ENCODE peak calls at places on chromosomes 5 and 9, in five cellular contexts. S is sigmoid colon, G is astrocyte of the spinal cord, R is mesendoderm, H is fibroblast of mammary gland. P is an unnamed sample.

GRCh38 chr5:161975350-161975749 is 92.2 kb upstream of the GABRG2 start:
- DNase-seq in S (no peak), G (no peak), R (no peak), H (no peak), P (no peak)

GRCh38 chr5:37825334-37825915 is 14.4 kb downstream of the GDNF start:
- DNase-seq in S (no peak), G (no peak), R (no peak), H (no peak), P (no peak)

GRCh38 chr9:81380960-81381359 is 308.4 kb downstream of the TLE1 start:
- DNase-seq in S (no peak), G (no peak), R (no peak), H (no peak), P (no peak)

GRCh38 chr9:35350212-35350611 is 139.7 kb upstream of the RUSC2 start:
- DNase-seq in S (no peak), G (no peak), R (no peak), H (no peak), P (no peak)

GRCh38 chr9:71353723-71354122 is 232.3 kb upstream of the TRPM3 start:
- DNase-seq in S (no peak), G (peak), R (no peak), H (peak), P (no peak)

GRCh38 chr5:54135042-54135441 is 175.3 kb downstream of the ARL15 start:
- DNase-seq in S (no peak), G (peak), R (peak), H (peak), P (no peak)

GRCh38 chr9:134253596-134254205 is 72.6 kb upstream of the RXRA start:
- DNase-seq in S (no peak), G (no peak), R (no peak), H (peak), P (no peak)

GRCh38 chr9:132726561-132727150 is 56.4 kb downstream of the GTF3C4 start:
- DNase-seq in S (no peak), G (no peak), R (no peak), H (no peak), P (no peak)

GRCh38 chr9:85515021-85515420 is 226.7 kb downstream of the AGTPBP1 start:
- DNase-seq in S (no peak), G (no peak), R (no peak), H (no peak), P (no peak)

GRCh38 chr9:14315754-14316573 is 2.0 kb upstream of the NFIB start:
- DNase-seq in S (no peak), G (peak), R (peak), H (peak), P (peak)

GRCh38 chr5:120463991-120464626 is at the start of gene PRR16:
- DNase-seq in S (peak), G (peak), R (peak), H (peak), P (peak)

GRCh38 chr5:103674739-103675138 is 112.2 kb upstream of the NUDT12 start:
- DNase-seq in S (no peak), G (peak), R (no peak), H (peak), P (no peak)

GRCh38 chr5:145450286-145450969 is 384.7 kb downstream of the PRELID2 start:
- DNase-seq in S (no peak), G (peak), R (no peak), H (no peak), P (no peak)

GRCh38 chr5:58056546-58056945 is 403.3 kb downstream of the PLK2 start:
- DNase-seq in S (no peak), G (peak), R (no peak), H (peak), P (no peak)

GRCh38 chr9:4339357-4339756 is 39.5 kb upstream of the GLIS3 start:
- DNase-seq in S (peak), G (peak), R (peak), H (peak), P (peak)

GRCh38 chr5:15768936-15769335 is 269.0 kb downstream of the FBXL7 start:
- DNase-seq in S (no peak), G (no peak), R (no peak), H (no peak), P (no peak)

GRCh38 chr5:140366770-140367630 is 7.0 kb downstream of the SLC4A9 start:
- DNase-seq in S (peak), G (no peak), R (no peak), H (no peak), P (no peak)

GRCh38 chr9:68802525-68803015 is 97.5 kb downstream of the PIP5K1B start:
- DNase-seq in S (no peak), G (no peak), R (no peak), H (no peak), P (no peak)

GRCh38 chr9:32928912-32929311 is 72.5 kb downstream of the APTX start:
- DNase-seq in S (no peak), G (no peak), R (no peak), H (no peak), P (no peak)

GRCh38 chr5:144013816-144014215 is 156.6 kb downstream of the YIPF5 start:
- DNase-seq in S (no peak), G (no peak), R (no peak), H (no peak), P (no peak)

GRCh38 chr5:141694479-141694878 is 12.4 kb upstream of the ARAP3 start:
- DNase-seq in S (no peak), G (no peak), R (no peak), H (no peak), P (no peak)

GRCh38 chr5:75558972-75559632 is 47.4 kb downstream of the POLK start:
- DNase-seq in S (no peak), G (no peak), R (no peak), H (peak), P (no peak)

DNA sequence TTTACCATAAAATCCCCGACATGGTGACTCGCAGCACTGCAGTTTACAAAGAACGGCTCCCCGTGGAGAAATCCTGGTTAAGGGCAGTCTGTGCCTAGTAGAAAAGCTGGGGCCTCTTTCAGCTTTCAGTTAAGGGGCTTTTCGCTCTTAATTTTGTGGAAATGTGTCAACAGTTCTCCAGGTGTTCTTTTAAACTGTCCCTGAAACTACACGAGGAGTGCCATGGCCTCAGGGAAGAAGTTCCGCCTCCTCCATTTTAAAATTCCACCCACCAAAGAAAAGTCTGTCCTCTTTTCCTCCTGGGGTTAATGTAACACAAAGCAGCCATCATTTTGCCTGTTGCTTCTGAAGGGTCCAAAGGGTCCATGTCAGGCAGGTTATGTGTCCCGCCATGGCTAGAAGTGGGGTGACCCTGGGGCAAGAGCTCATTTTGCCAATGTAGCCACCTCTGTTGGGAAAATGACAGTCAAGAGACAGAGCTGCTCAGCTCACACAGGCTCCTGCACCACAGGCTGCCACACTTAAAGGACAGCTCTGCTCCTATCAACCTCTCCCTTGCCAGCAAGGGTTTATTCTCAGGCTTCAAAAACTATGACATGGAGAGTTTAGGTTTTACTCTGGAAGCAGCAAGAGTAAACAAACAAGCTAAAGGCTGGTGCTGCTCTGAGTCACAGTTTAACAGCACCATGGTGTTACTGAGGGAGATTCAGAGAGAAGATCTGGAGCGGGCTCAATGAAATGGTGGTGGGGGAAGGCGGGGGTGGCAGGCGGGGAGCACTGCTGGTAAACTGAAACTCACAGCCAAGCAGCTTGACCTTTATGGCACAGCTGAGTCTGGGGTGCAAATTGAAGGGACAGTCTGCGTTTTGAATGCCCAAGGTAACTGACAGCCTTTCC is 3.2 kb downstream of the WHRN start:
- DNase-seq in S (no peak), G (peak), R (peak), H (peak), P (no peak)
- H3K4me3 ChIP-seq in S (peak), G (no peak), R (no peak), H (no peak), P (peak)

DNA sequence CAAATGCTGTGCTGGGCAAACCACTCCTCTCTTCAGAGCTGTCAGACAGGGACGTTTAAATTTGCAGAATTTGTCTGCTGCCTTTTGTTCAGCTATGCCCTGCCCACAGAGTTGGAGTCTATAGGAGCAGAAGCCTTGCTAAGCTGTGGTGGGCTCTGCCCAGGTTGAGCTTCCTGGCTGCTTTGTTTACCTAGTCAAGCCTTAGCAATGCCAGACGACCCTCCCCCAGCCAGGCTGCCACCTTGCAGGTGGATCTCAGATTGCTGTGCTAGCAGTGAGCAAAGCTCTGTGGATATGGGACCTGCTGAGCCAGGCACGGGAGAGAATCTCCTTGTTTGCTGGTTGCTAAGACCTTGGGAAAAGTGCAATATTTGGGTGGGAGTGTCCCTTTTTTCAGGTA is 314.9 kb downstream of the NNT start:
- DNase-seq in S (peak), G (no peak), R (peak), H (no peak), P (peak)
- H3K4me3 ChIP-seq in S (no peak), G (no peak), R (no peak), H (no peak), P (no peak)

GRCh38 chr9:38699337-38699736 is 20.6 kb downstream of the FAM240B start:
- DNase-seq in S (no peak), G (no peak), R (no peak), H (no peak), P (no peak)
- H3K4me3 ChIP-seq in S (no peak), G (no peak), R (no peak), H (no peak), P (no peak)

DNA sequence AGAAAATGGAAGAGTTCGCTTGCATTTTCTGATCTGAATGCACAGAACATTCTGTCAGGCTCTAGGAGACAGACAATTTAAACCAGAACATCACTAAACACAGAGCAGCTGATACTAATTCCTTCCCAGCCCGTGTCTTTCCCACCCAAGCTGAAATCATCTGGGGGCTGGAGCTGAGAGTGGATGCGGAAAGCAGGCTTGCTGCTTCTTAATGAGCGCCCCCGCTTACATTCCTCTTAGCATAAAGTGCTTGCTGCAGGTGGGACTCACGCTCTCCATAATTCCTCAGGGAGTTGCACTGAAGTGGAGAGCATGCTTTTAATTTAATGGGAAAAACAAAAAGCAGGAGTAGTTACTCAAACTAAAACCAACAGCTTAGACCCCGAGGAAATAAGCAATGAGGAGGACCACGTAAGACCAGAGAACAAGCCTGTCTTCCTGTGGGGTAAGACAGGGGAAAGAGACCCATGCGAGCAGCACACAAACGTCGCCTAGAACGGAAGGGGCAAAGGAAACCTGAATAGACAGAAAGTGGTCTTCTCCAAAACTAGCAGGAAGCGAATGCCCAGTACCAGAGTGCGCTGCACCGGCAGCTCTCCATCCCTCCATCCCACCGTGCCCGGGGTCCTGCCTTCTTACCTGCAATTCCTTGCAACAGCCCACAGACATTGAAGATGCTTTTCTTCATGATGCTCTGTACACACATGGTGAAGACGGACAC is 139.3 kb downstream of the LHFPL2 start:
- DNase-seq in S (no peak), G (no peak), R (no peak), H (no peak), P (no peak)
- H3K4me3 ChIP-seq in S (peak), G (no peak), R (no peak), H (no peak), P (peak)

GRCh38 chr9:110153431-110153830 is 54.5 kb downstream of the C9orf152 start:
- DNase-seq in S (no peak), G (no peak), R (no peak), H (peak), P (no peak)

GRCh38 chr9:110155744-110156143 is 52.2 kb downstream of the C9orf152 start:
- DNase-seq in S (no peak), G (no peak), R (no peak), H (no peak), P (no peak)

GRCh38 chr9:110156416-110156815 is 51.5 kb downstream of the C9orf152 start:
- DNase-seq in S (no peak), G (no peak), R (no peak), H (no peak), P (no peak)

GRCh38 chr9:110148868-110149267 is 59.1 kb downstream of the C9orf152 start:
- DNase-seq in S (no peak), G (no peak), R (no peak), H (peak), P (no peak)

GRCh38 chr9:110152704-110153374 is 55.1 kb downstream of the C9orf152 start:
- DNase-seq in S (no peak), G (peak), R (peak), H (peak), P (no peak)
- H3K4me3 ChIP-seq in S (no peak), G (no peak), R (no peak), H (no peak), P (no peak)

DNA sequence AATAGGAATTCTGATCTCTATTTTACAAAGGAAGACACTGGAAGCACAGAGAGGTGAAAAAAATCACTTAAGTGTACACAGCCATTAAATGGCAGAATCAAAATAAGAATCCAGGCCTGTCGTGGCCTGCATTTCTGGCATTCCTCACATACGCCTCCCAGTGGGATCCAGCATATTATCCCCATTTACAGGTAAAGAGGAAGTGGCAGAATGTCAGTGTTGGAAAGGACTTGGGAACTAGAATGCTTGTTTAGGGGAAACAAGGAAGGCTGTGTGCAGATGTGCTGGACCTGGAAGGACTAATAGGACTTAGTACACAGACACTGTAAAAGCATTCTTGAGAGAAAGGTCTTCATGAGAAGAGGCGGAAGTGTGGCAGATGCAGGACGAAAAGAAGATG is 241.8 kb downstream of the TRIM32 start:
- DNase-seq in S (no peak), G (no peak), R (peak), H (no peak), P (no peak)
- H3K4me3 ChIP-seq in S (no peak), G (no peak), R (no peak), H (no peak), P (no peak)

DNA sequence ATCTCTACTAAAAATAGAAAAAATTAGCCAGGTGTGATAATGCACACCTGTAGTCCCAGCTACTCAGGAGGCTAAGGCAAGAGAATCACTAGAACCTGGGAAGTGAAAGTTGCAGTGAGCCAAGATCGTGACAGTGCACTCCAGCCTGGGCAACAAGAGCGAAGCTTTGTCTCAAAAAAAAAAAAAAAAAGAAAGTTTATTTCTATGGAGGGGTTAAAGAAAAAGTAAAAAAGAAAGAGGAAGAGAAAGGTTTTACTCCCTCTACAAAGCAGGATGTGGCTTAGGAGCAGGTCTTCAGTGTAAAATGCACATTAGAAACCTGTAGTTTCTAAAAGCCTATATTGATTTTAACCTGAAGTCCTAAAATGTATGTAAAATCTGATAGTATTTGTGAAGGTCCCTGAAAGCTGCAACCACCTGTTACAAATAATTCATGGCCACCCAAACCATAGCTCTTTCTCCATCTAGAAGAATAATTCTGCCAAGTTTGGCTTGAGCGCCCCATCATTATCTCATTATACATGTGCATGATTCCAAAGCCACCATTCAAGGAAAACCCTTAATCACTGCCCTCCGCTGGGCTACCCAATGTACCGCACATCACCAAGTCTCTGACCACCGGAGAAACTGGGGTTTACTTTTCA is 3.4 kb downstream of the FNBP1 start:
- DNase-seq in S (no peak), G (no peak), R (no peak), H (no peak), P (no peak)
- H3K4me3 ChIP-seq in S (peak), G (no peak), R (no peak), H (no peak), P (no peak)

DNA sequence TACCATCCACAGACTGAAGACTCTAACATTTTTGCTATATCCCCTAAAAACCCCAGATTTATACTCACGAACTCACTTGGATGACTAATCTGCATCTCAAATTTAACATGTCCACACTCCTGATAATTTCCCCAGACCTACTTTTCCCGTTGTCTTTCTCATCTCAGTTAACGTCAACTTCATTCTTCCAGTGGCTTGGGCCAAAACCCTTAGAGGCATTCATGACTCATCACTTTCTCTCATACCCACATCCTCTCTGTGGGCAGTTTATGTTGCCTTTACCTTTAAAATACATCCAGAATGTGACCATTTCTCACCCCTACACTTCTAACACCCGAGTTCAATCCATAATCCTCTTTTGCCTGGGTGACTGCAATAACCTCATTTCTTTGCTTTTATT is 96.7 kb downstream of the EDIL3 start:
- DNase-seq in S (no peak), G (peak), R (peak), H (peak), P (no peak)
- H3K4me3 ChIP-seq in S (no peak), G (no peak), R (no peak), H (no peak), P (no peak)

GRCh38 chr5:112706446-112707016 is 31.2 kb upstream of the APC start:
- DNase-seq in S (no peak), G (no peak), R (no peak), H (no peak), P (no peak)
- H3K4me3 ChIP-seq in S (peak), G (no peak), R (no peak), H (peak), P (no peak)

P was measured in kidney.